ENCODE peak calls at places on chromosomes 4 and X, in six cellular contexts. U, O, M, C, T and X are unnamed samples.

GRCh38 chr4:147732516-147733193 is 767 bp downstream of the ARHGAP10 start:
- DNase-seq in U (no peak), O (peak), M (peak), C (peak), T (no peak), X (no peak)

GRCh38 chr4:73831569-73831968 is 4.9 kb upstream of the CXCL6 start:
- DNase-seq in U (no peak), O (no peak), M (no peak), C (no peak), T (no peak), X (no peak)

GRCh38 chr4:26204911-26205368 is 115.9 kb upstream of the RBPJ start:
- DNase-seq in U (peak), O (no peak), M (no peak), C (no peak), T (no peak), X (no peak)

GRCh38 chr4:100823066-100823992 is 305.5 kb upstream of the EMCN start:
- DNase-seq in U (no peak), O (peak), M (no peak), C (no peak), T (no peak), X (no peak)

GRCh38 chr4:20273793-20274192 is 22.1 kb downstream of the SLIT2 start:
- DNase-seq in U (no peak), O (no peak), M (no peak), C (no peak), T (no peak), X (no peak)

GRCh38 chr4:83862471-83862870 is 326.6 kb downstream of the GPAT3 start:
- DNase-seq in U (no peak), O (peak), M (no peak), C (peak), T (no peak), X (no peak)

GRCh38 chr4:85776091-85776490 is 301.1 kb downstream of the ARHGAP24 start:
- DNase-seq in U (no peak), O (no peak), M (no peak), C (no peak), T (no peak), X (no peak)

GRCh38 chr4:125244848-125245450 is 69.8 kb upstream of the FAT4 start:
- DNase-seq in U (no peak), O (peak), M (peak), C (no peak), T (no peak), X (no peak)

GRCh38 chrX:112341598-112341997 is 259.0 kb upstream of the TRPC5 start:
- DNase-seq in U (no peak), O (peak), M (no peak), C (no peak), T (no peak), X (no peak)

GRCh38 chr4:156775803-156776202 is 195.8 kb downstream of the PDGFC start:
- DNase-seq in U (no peak), O (peak), M (no peak), C (no peak), T (no peak), X (no peak)

GRCh38 chr4:85725727-85726170 is 250.8 kb downstream of the ARHGAP24 start:
- DNase-seq in U (peak), O (no peak), M (peak), C (no peak), T (no peak), X (no peak)

GRCh38 chr4:76956961-76957738 is 7.6 kb downstream of the SEPTIN11 start:
- DNase-seq in U (no peak), O (peak), M (peak), C (no peak), T (no peak), X (no peak)

GRCh38 chr4:158193171-158193749 is 17.0 kb upstream of the TMEM144 start:
- DNase-seq in U (peak), O (peak), M (peak), C (no peak), T (no peak), X (no peak)

GRCh38 chr4:93829531-93830089 is 1.1 kb downstream of the ATOH1 start:
- DNase-seq in U (no peak), O (no peak), M (no peak), C (no peak), T (no peak), X (no peak)

GRCh38 chr4:55364691-55365346 is 18.8 kb downstream of the SRD5A3 start:
- DNase-seq in U (no peak), O (peak), M (no peak), C (no peak), T (no peak), X (no peak)

GRCh38 chrX:13691845-13692334 is 3.0 kb downstream of the RAB9A start:
- DNase-seq in U (no peak), O (no peak), M (peak), C (no peak), T (no peak), X (no peak)

GRCh38 chrX:123835661-123836371 is 24.0 kb upstream of the XIAP start:
- DNase-seq in U (peak), O (peak), M (peak), C (no peak), T (no peak), X (no peak)

GRCh38 chr4:153465145-153465544 is 1.0 kb upstream of the TMEM131L start:
- DNase-seq in U (peak), O (peak), M (no peak), C (no peak), T (no peak), X (no peak)

GRCh38 chr4:72777436-72777835 is 208.4 kb upstream of the ADAMTS3 start:
- DNase-seq in U (no peak), O (no peak), M (no peak), C (no peak), T (no peak), X (no peak)

GRCh38 chrX:20421275-20421674 is 154.6 kb upstream of the RPS6KA3 start:
- DNase-seq in U (no peak), O (no peak), M (peak), C (no peak), T (no peak), X (no peak)

GRCh38 chr4:124903995-124904722 is 191.6 kb upstream of the ANKRD50 start:
- DNase-seq in U (no peak), O (peak), M (peak), C (no peak), T (no peak), X (no peak)

GRCh38 chr4:15188581-15189539 is 186.6 kb downstream of the CPEB2 start:
- DNase-seq in U (no peak), O (no peak), M (no peak), C (no peak), T (no peak), X (no peak)

GRCh38 chrX:129875669-129876068 is 30.3 kb upstream of the UTP14A start:
- DNase-seq in U (peak), O (peak), M (peak), C (no peak), T (no peak), X (no peak)

GRCh38 chr4:20684852-20685763 is 15.2 kb upstream of the PACRGL start:
- DNase-seq in U (peak), O (peak), M (peak), C (no peak), T (no peak), X (no peak)

GRCh38 chrX:135388841-135389240 is 32.9 kb upstream of the SMIM10L2A start:
- DNase-seq in U (no peak), O (no peak), M (no peak), C (no peak), T (no peak), X (no peak)

GRCh38 chr4:153655004-153655541 is 29.0 kb upstream of the TLR2 start:
- DNase-seq in U (no peak), O (no peak), M (no peak), C (no peak), T (no peak), X (no peak)

GRCh38 chr4:102759835-102760644 is 728 bp downstream of the MANBA start:
- DNase-seq in U (peak), O (peak), M (peak), C (no peak), T (no peak), X (no peak)

GRCh38 chr4:73408181-73408867 is 4.2 kb downstream of the ALB start:
- DNase-seq in U (no peak), O (no peak), M (no peak), C (no peak), T (no peak), X (no peak)

GRCh38 chr4:145099653-145100052 is 1.5 kb downstream of the ABCE1 start:
- DNase-seq in U (peak), O (peak), M (no peak), C (no peak), T (no peak), X (no peak)

GRCh38 chrX:16148896-16149295 is 18.4 kb upstream of the MAGEB17 start:
- DNase-seq in U (no peak), O (no peak), M (no peak), C (no peak), T (no peak), X (no peak)

GRCh38 chr4:1236103-1236641 is 12.8 kb downstream of the CTBP1 start:
- DNase-seq in U (no peak), O (no peak), M (no peak), C (no peak), T (no peak), X (no peak)

GRCh38 chrX:20271730-20272129 is 5.0 kb upstream of the RPS6KA3 start:
- DNase-seq in U (no peak), O (no peak), M (no peak), C (no peak), T (no peak), X (no peak)

GRCh38 chr4:8682296-8682695 is 89.7 kb downstream of the CPZ start:
- DNase-seq in U (no peak), O (no peak), M (no peak), C (no peak), T (no peak), X (no peak)

GRCh38 chr4:176587920-176588319 is 204.8 kb downstream of the VEGFC start:
- DNase-seq in U (peak), O (peak), M (peak), C (no peak), T (no peak), X (no peak)

GRCh38 chrX:11451133-11451532 is 157.9 kb downstream of the AMELX start:
- DNase-seq in U (no peak), O (no peak), M (no peak), C (no peak), T (no peak), X (no peak)

GRCh38 chr4:55475394-55476243 is 71.1 kb downstream of the CLOCK start:
- DNase-seq in U (no peak), O (peak), M (peak), C (no peak), T (no peak), X (no peak)

GRCh38 chrX:92260102-92260501 is 480.9 kb downstream of the PCDH11X start:
- DNase-seq in U (no peak), O (no peak), M (no peak), C (no peak), T (no peak), X (no peak)
- TF ChIP-seq CTCF in U (no peak), O (no peak), M (no peak), C (no peak), T (no peak), X (no peak)

GRCh38 chr4:146179784-146180405 is 4.4 kb downstream of the LSM6 start:
- DNase-seq in U (no peak), O (no peak), M (no peak), C (no peak), T (no peak), X (no peak)

DNA sequence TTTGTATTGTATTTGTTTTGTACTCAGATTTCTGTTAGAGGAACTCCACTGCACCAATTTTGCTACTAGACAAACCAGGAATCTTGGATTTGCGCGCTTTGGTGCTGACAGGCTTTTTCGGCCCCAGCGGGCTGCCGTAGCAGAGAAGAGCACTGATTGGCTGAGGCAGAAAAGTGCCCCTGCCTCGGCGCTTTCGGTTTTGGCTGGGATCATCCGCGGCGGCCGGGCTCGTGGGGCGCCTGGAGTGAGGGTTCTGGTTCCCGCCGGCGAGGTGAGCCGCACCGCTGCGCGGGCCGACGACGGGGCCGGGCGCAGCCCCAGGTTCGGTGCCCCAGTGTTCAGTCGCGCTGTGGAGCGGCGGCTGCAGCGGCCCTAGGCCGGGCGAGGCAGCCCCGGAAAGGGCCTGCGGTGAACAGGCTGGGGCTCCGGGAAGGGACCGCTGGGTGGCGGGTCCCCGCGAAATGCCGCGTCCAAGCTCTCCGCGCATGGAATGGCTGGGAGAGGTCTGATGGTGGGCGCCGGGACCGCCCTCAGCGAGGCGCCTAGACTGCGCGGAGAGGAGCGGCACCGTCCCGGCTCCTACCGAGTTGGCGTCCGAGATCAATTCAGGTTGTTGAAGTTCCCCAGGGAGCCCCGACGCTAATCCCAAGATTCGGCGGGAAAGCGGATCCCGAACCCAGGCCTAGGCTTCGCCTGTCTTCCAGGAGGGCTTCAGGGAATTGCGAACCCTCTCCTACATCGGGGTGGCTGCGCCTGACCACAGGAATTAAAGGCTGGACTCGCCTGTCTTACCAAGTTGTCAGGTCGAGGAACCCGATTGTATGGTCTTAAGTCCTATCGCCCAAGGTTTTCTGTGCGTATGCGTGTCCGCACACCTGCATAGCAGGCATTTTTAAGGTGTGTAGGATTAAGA is at the start of gene LSM6:
- DNase-seq in U (peak), O (peak), M (peak), C (peak), T (peak), X (peak)
- TF ChIP-seq CTCF in U (no peak), O (no peak), M (no peak), C (no peak), T (no peak), X (no peak)

GRCh38 chrX:78708171-78708570 is 39.3 kb upstream of the LPAR4 start:
- DNase-seq in U (peak), O (peak), M (peak), C (peak), T (no peak), X (no peak)
- TF ChIP-seq CTCF in U (peak), O (peak), M (peak), C (peak), T (no peak), X (no peak)

GRCh38 chr4:42965326-42965725 is 72.8 kb downstream of the GRXCR1 start:
- DNase-seq in U (peak), O (no peak), M (no peak), C (no peak), T (no peak), X (no peak)
- TF ChIP-seq CTCF in U (no peak), O (no peak), M (no peak), C (no peak), T (no peak), X (peak)

GRCh38 chr4:108276690-108277089 is 108.0 kb upstream of the LEF1 start:
- DNase-seq in U (no peak), O (no peak), M (no peak), C (no peak), T (no peak), X (no peak)

GRCh38 chr4:108270466-108271450 is 102.0 kb upstream of the LEF1 start:
- DNase-seq in U (peak), O (peak), M (peak), C (no peak), T (no peak), X (no peak)

GRCh38 chr4:108272566-108272965 is 103.8 kb upstream of the LEF1 start:
- DNase-seq in U (no peak), O (no peak), M (peak), C (no peak), T (no peak), X (no peak)

GRCh38 chr4:108272046-108272445 is 103.3 kb upstream of the LEF1 start:
- DNase-seq in U (no peak), O (no peak), M (peak), C (no peak), T (no peak), X (no peak)
- TF ChIP-seq CTCF in U (no peak), O (no peak), M (no peak), C (no peak), T (no peak), X (no peak)